ENCODE peak calls at places on chromosome 14, in eight cellular contexts. A is lung, X is Panc1, F is fibroblast of lung, O is GM23248, W is tibial artery, E is aorta, C is HCT116. S is an unnamed sample. For H3K4me1, the result is how much of the 10 kb centered on the place peaks cover.

GRCh38 chr14:37594238-37594915 is 672 bp downstream of the FOXA1 start:
- DNase-seq in C (peak), W (no peak), F (peak), X (peak), A (peak), E (no peak), O (peak), S (peak)

GRCh38 chr14:90693413-90693812 is 122.8 kb downstream of the TTC7B start:
- DNase-seq in E (no peak), W (no peak), O (no peak), X (no peak), C (no peak), F (no peak), A (no peak), S (no peak)

GRCh38 chr14:50657753-50658152 is 10.4 kb downstream of the SAV1 start:
- DNase-seq in W (no peak), A (no peak), F (no peak), X (no peak), E (no peak), C (no peak), O (peak), S (no peak)

GRCh38 chr14:83071888-83072501 is 1538.3 kb upstream of the SEL1L start:
- DNase-seq in A (no peak), C (no peak), E (no peak), O (peak), W (no peak), X (no peak), F (peak), S (peak)

GRCh38 chr14:35257809-35258208 is 34.4 kb upstream of the PSMA6 start:
- DNase-seq in E (no peak), A (no peak), W (no peak), F (peak), C (no peak), O (peak), X (no peak), S (no peak)

GRCh38 chr14:92391746-92392145 is 68.8 kb downstream of the SLC24A4 start:
- DNase-seq in X (no peak), C (no peak), F (no peak), A (no peak), O (no peak), W (no peak), E (no peak), S (no peak)

GRCh38 chr14:58805057-58805456 is 167.3 kb downstream of the DACT1 start:
- DNase-seq in C (no peak), O (peak), F (peak), W (peak), E (no peak), A (no peak), X (no peak), S (no peak)

GRCh38 chr14:89654998-89655397 is 238.0 kb upstream of the FOXN3 start:
- DNase-seq in E (no peak), A (no peak), X (no peak), W (no peak), C (no peak), F (no peak), O (no peak), S (no peak)

GRCh38 chr14:94775875-94776217 is 5.9 kb upstream of the GSC start:
- DNase-seq in A (no peak), O (peak), X (no peak), F (no peak), W (no peak), E (no peak), C (no peak), S (no peak)

GRCh38 chr14:51484491-51484890 is 167.2 kb upstream of the FRMD6 start:
- DNase-seq in E (no peak), X (no peak), A (no peak), C (no peak), F (no peak), W (no peak), O (no peak), S (no peak)

GRCh38 chr14:101561145-101561896 is at the start of gene DIO3:
- DNase-seq in A (no peak), C (peak), E (no peak), O (peak), F (peak), W (peak), X (no peak), S (no peak)

GRCh38 chr14:101472518-101472849 is 88.8 kb upstream of the DIO3 start:
- DNase-seq in F (no peak), C (no peak), W (no peak), X (no peak), A (no peak), E (no peak), O (no peak), S (no peak)

GRCh38 chr14:91830777-91831176 is 36.6 kb downstream of the TC2N start:
- DNase-seq in W (no peak), A (peak), O (no peak), E (no peak), C (no peak), F (no peak), X (no peak), S (no peak)

GRCh38 chr14:31265701-31266398 is 58.3 kb upstream of the HECTD1 start:
- DNase-seq in X (no peak), C (no peak), O (peak), A (no peak), W (no peak), E (no peak), F (peak), S (peak)

DNA sequence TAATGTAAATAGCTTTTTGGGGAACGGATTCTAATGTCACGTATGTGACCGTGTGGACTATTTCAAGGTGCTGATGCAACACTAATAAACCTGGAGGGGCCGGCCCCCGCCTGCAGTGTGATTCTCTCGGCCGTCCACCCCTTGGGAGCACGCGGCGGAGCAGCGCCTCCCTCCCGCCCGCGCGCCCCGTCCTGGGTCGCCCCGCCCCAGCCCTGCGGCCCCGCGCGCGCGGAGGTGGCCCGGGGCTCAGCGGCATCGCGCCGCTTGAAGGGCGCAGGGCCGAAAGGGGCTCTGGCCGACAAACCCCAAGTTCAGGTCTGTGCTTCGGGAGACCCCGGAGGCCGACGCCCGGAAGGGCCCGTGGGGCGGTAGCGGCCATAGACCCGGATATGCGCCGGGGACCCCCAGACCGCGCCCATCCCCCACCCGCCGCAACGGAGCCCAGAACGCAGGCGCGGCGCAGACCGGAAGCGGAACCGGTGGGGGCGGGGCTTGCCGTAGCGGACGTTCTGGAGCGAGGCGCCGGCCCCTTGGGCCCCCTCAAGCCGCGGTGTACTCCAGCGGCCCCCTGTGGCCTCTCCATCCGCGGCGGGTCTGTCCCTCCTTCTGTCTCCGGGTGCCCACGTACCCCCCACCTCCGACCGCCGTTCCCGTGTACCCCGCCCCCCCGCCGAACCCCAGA is at the start of gene TEX22:
- DNase-seq in X (no peak), E (peak), F (peak), O (peak), W (peak), A (peak), C (peak), S (peak)
- H3K4me1 ChIP-seq in X (under half), E (under half), F (under half), O (under half), W (under half), A (under half), C (under half), S (under half)

DNA sequence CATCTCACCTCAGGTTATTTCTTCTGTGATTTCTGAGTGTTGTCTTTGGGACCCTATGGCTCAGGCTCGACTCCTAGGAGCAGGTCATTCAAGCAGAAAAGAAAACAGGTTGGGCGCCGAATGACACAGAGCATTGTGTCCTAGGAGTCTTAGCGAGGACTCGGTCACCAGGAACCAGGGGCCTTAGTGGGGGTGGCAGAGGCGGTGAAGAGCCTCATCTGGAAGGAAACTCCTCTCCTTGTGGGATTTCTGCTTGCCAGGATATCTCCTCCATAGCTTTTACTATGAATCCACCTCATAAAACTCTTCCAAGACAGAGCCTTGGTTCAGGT is 630 bp downstream of the PLEKHH1 start:
- DNase-seq in F (no peak), E (no peak), A (no peak), W (no peak), O (no peak), C (no peak), X (no peak), S (no peak)
- H3K4me3 ChIP-seq in F (no peak), E (peak), A (no peak), W (peak), O (peak), C (peak), X (peak), S (peak)

DNA sequence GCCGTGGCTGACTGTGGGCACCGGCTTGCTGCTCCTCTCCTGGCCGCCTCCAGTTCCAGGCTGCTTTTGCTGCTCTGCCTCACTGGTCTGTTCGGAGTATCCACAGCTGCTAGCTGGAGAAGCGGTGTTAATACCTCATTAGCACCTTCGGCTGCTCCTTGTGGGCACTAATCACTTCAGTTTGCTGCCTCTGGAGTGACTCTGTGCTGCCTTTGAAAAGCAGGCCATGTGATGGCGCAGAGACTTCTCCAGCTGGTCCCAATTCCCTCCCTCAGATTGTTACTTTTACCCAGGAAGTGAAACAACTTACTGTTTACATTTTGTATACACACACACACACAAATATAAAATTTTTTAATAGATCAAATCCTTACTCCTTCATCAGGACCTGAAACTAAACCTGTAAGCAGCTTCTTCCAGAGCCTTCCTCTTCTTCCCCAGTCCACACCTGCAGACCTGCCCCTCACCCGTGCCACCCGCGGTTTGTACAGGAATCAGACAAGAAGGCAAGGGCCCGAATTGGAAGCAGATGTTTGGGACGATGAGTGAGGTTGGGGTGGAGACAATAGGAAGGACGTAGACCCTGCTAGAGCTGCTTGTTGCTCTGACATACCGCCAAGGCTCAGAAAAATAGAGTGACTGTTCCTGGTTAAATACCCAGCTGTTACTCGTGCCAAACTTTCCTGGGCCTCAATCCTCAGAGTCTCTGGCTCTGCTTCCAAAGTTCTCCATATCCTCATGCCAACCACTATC is 41.5 kb upstream of the LTBP2 start:
- DNase-seq in E (no peak), W (no peak), O (peak), A (no peak), C (no peak), F (no peak), X (no peak), S (no peak)
- H3K4me1 ChIP-seq in E (under half), W (under half), O (half or more), A (under half), C (under half), F (under half), X (under half), S (half or more)

GRCh38 chr14:65588426-65589140 is 176.1 kb downstream of the FUT8 start:
- DNase-seq in A (no peak), W (no peak), C (no peak), E (no peak), X (no peak), O (no peak), F (peak), S (no peak)

DNA sequence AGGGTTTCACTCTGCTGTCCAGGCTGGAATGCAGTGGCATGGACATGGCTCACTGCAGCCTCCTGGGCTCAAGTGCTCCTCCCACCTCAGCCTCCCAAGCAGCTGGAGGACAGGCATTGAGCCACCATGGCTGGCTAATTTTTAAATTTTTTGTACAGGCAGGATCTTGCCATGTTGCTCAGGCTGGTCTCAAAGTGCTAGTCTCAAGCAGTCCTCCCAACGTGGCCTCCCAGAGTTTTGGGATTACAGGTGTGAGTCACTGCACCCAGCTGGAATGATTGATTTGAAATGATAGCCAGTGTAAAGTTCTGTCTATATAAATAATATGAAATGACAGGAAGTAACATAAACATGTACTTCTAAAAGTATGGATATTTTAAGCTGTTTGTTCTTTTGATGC is 172.7 kb downstream of the FUT8 start:
- DNase-seq in O (no peak), X (no peak), W (no peak), A (no peak), C (no peak), E (no peak), F (no peak), S (no peak)
- H3K4me3 ChIP-seq in O (no peak), X (no peak), W (no peak), A (no peak), C (no peak), E (no peak), F (no peak), S (no peak)

DNA sequence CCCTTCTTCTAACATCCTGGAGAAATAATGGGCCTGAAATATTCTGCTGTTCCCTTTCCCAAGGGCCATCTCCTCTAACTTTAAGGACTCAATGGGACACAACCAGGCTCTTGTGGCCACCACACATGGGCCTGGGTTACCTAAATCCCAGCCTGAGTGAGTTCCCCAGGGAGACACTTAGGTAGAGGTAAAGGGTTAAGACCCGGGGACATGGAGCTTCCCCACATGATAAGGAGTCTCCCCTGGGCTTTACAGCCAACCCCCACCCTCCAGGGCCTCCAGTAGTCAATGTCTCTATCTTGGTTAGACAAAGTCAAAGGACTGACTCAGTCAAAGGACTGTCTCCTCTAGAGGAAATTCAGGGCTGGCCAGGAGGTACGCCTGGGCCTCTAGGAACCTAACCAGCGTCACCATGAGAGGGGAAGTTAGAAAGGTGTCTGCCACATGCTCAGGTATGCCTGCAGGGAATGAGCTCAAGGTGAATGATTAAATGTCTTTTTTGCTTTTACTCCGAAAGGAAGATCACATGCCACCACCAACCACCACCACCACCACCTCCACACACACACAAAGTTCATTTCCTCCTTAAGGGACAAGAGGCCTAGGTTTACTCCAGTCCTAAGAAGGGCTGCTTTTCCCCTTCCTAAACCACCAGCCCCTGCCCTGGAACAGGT is 6.9 kb downstream of the ZFP36L1 start:
- DNase-seq in F (peak), C (no peak), A (no peak), X (no peak), O (peak), E (no peak), W (peak), S (peak)
- H3K4me1 ChIP-seq in F (under half), C (half or more), A (under half), X (under half), O (under half), E (under half), W (under half), S (under half)

GRCh38 chr14:39491134-39491541 is 58.9 kb upstream of the FBXO33 start:
- DNase-seq in W (no peak), O (peak), A (no peak), X (peak), F (peak), E (no peak), C (peak), S (no peak)

GRCh38 chr14:39488600-39488999 is 56.4 kb upstream of the FBXO33 start:
- DNase-seq in C (no peak), O (peak), F (peak), E (no peak), X (no peak), W (no peak), A (no peak), S (no peak)

DNA sequence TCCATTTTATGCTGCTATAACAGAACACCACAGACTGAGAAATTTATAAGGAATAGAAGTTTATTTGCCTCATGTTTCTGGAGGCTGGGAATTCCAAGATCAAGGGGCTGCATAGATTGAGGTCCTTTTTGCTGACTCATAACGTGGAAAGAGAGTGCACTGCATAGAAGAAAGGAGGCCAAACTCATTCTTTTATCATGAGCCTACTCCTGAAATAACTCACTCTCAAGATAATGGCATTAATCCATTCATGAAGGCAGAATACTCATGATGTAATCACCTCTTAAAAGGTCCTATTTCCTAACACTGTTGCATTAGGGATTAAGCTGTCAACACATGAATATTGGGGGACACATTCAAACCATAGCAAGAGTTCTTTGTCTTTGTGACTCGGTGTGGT is 60.0 kb upstream of the FBXO33 start:
- DNase-seq in W (no peak), X (no peak), O (peak), E (no peak), C (no peak), A (no peak), F (peak), S (peak)
- H3K4me3 ChIP-seq in W (no peak), X (no peak), O (peak), E (no peak), C (no peak), A (no peak), F (no peak), S (no peak)

GRCh38 chr14:100028990-100029677 is 36.1 kb upstream of the EVL start:
- DNase-seq in C (no peak), A (no peak), E (no peak), W (no peak), X (no peak), F (no peak), O (peak), S (no peak)
- H3K4me1 ChIP-seq in C (under half), A (under half), E (under half), W (under half), X (under half), F (under half), O (half or more), S (under half)

DNA sequence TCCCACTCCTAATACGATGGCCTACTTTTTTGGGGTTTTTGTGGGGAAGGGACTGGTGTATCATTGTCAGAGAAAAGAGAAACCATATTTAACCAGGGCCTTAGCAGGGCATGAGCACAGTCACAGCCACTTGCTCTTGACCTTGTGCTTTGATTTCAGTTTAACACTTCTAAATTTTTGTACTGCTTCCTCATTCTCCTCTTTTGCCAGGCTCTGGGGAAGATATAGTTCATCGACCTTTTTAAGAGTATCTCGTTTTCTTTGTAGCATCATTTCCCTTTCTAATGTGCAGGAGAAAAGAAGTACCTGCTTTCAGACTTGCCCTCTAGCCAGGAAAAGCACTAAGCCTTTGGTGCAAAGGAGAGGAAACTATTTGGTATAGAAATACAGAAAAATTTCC is 2.2 kb downstream of the ZBTB1 start:
- DNase-seq in C (no peak), A (no peak), W (no peak), E (no peak), O (peak), X (no peak), F (no peak), S (no peak)
- H3K4me3 ChIP-seq in C (no peak), A (no peak), W (peak), E (no peak), O (peak), X (peak), F (peak), S (peak)